ENCODE peak calls at places on chromosomes 1 and 21, in nine cellular contexts. X is GM19239; R is nephron progenitor cell; N is NCI-H748 treated with DMSO at 0.1 percent for 48 hours; A is activated naive CD4-positive, alpha-beta T cell treated with anti-CD3 and anti-CD28 coated beads, Interleukin-2, amount 10 ng/mL, durations not matched to agents 7 days and 5 days; B is stimulated activated CD4-positive, alpha-beta T cell treated with anti-CD3 and anti-CD28 coated beads, Interleukin-12 subunit alpha, Interleukin-12 subunit beta, amount 100 ng/mL, for 4 hours; Y is lung; G is T-cell; K is heart left ventricle. E is an unnamed sample.

GRCh38 chr1:244836135-244836521 is 670 bp downstream of the COX20 start:
- DNase-seq in X (no peak), R (no peak), N (no peak), A (peak), B (no peak), Y (no peak), G (no peak), K (no peak), E (no peak)

GRCh38 chr1:32701951-32702598 is 495 bp downstream of the SYNC start:
- DNase-seq in X (no peak), R (no peak), N (no peak), A (no peak), B (no peak), Y (peak), G (no peak), K (peak), E (no peak)

GRCh38 chr1:36253463-36253862 is 29.2 kb downstream of the THRAP3 start:
- DNase-seq in X (no peak), R (no peak), N (no peak), A (no peak), B (no peak), Y (no peak), G (no peak), K (no peak), E (no peak)

GRCh38 chr1:196148367-196148970 is 459.8 kb downstream of the KCNT2 start:
- DNase-seq in X (no peak), R (peak), N (peak), A (no peak), B (no peak), Y (no peak), G (no peak), K (no peak), E (no peak)

GRCh38 chr1:180116964-180117763 is 37.5 kb upstream of the QSOX1 start:
- DNase-seq in X (no peak), R (no peak), N (no peak), A (no peak), B (no peak), Y (no peak), G (no peak), K (peak), E (no peak)

GRCh38 chr1:178168535-178168934 is 74.6 kb downstream of the RASAL2 start:
- DNase-seq in X (no peak), R (no peak), N (no peak), A (no peak), B (no peak), Y (no peak), G (no peak), K (no peak), E (no peak)

GRCh38 chr1:157157481-157158190 is 19.4 kb upstream of the ETV3 start:
- DNase-seq in X (no peak), R (no peak), N (no peak), A (no peak), B (no peak), Y (no peak), G (no peak), K (no peak), E (no peak)

GRCh38 chr1:112849967-112850641 is 105.9 kb downstream of the SLC16A1 start:
- DNase-seq in X (no peak), R (no peak), N (no peak), A (no peak), B (no peak), Y (no peak), G (no peak), K (no peak), E (no peak)

GRCh38 chr1:151827853-151828252 is 3.7 kb downstream of the RORC start:
- DNase-seq in X (no peak), R (no peak), N (no peak), A (no peak), B (no peak), Y (no peak), G (no peak), K (no peak), E (no peak)

GRCh38 chr1:56522680-56523079 is 56.7 kb downstream of the PLPP3 start:
- DNase-seq in X (no peak), R (no peak), N (no peak), A (no peak), B (no peak), Y (no peak), G (no peak), K (peak), E (no peak)

GRCh38 chr21:41881051-41881450 is 1.9 kb upstream of the PRDM15 start:
- DNase-seq in X (no peak), R (no peak), N (no peak), A (no peak), B (no peak), Y (no peak), G (no peak), K (no peak), E (no peak)

GRCh38 chr1:228350831-228351781 is 55.5 kb downstream of the TRIM11 start:
- DNase-seq in X (no peak), R (no peak), N (no peak), A (no peak), B (no peak), Y (no peak), G (no peak), K (peak), E (no peak)

GRCh38 chr1:45230537-45230936 is 24.1 kb upstream of the ZSWIM5 start:
- DNase-seq in X (no peak), R (no peak), N (no peak), A (peak), B (no peak), Y (no peak), G (no peak), K (no peak), E (no peak)

E was measured in T follicular helper cell.